ENCODE peak calls at places on chromosome 7, in four cellular contexts. F is HepG2, I is WTC11, X is K562. L is an unnamed sample.

GRCh38 chr7:93923946-93924345 is 2.4 kb downstream of the GNG11 start:
- DNase-seq in F (no peak), I (no peak), X (no peak), L (no peak)

GRCh38 chr7:69373171-69374035 is 224.9 kb upstream of the AUTS2 start:
- DNase-seq in F (no peak), I (no peak), X (no peak), L (peak)

GRCh38 chr7:111591-111990 is 80.8 kb upstream of the FAM20C start:
- DNase-seq in F (no peak), I (no peak), X (no peak), L (no peak)

GRCh38 chr7:68671046-68671445 is 927.2 kb upstream of the AUTS2 start:
- DNase-seq in F (no peak), I (no peak), X (no peak), L (no peak)

GRCh38 chr7:28128608-28129007 is 52.0 kb downstream of the JAZF1 start:
- DNase-seq in F (no peak), I (no peak), X (no peak), L (no peak)

GRCh38 chr7:2521952-2522591 is 2.5 kb downstream of the LFNG start:
- DNase-seq in F (no peak), I (no peak), X (no peak), L (no peak)

GRCh38 chr7:151085691-151086620 is at the start of gene AGAP3:
- DNase-seq in F (peak), I (peak), X (peak), L (peak)

GRCh38 chr7:28410628-28411578 is 1.4 kb upstream of the CREB5 start:
- DNase-seq in F (no peak), I (peak), X (peak), L (peak)

GRCh38 chr7:5229451-5230271 is 39.6 kb downstream of the WIPI2 start:
- DNase-seq in F (no peak), I (no peak), X (no peak), L (no peak)

GRCh38 chr7:135459076-135459475 is 50.8 kb downstream of the CNOT4 start:
- DNase-seq in F (no peak), I (no peak), X (no peak), L (no peak)
- TF ChIP-seq NR3C1 in F (no peak), I (no peak), X (no peak), L (no peak)

GRCh38 chr7:107471292-107472070 is 1.6 kb downstream of the GPR22 start:
- DNase-seq in F (no peak), I (no peak), X (no peak), L (no peak)
- TF ChIP-seq CTCF in F (no peak), I (no peak), X (no peak), L (no peak)

GRCh38 chr7:31788445-31788844 is 101.4 kb downstream of the PPP1R17 start:
- DNase-seq in F (no peak), I (no peak), X (no peak), L (no peak)
- TF ChIP-seq NR3C1 in F (no peak), I (no peak), X (no peak), L (no peak)

GRCh38 chr7:86600506-86601290 is 43.0 kb upstream of the GRM3 start:
- DNase-seq in F (no peak), I (peak), X (no peak), L (no peak)

GRCh38 chr7:86598721-86599120 is 45.0 kb upstream of the GRM3 start:
- DNase-seq in F (no peak), I (no peak), X (no peak), L (no peak)

GRCh38 chr7:86598311-86598710 is 45.4 kb upstream of the GRM3 start:
- DNase-seq in F (peak), I (peak), X (no peak), L (no peak)
- TF ChIP-seq CTCF in F (peak), I (peak), X (peak), L (no peak)

GRCh38 chr7:16637279-16637795 is 8.2 kb downstream of the ANKMY2 start:
- DNase-seq in F (no peak), I (no peak), X (no peak), L (no peak)

GRCh38 chr7:16638282-16639265 is 7.0 kb downstream of the ANKMY2 start:
- DNase-seq in F (no peak), I (no peak), X (no peak), L (no peak)

GRCh38 chr7:16630654-16631053 is 14.9 kb downstream of the ANKMY2 start:
- DNase-seq in F (no peak), I (no peak), X (no peak), L (no peak)

GRCh38 chr7:16636533-16637173 is 8.9 kb downstream of the ANKMY2 start:
- DNase-seq in F (no peak), I (no peak), X (no peak), L (no peak)

DNA sequence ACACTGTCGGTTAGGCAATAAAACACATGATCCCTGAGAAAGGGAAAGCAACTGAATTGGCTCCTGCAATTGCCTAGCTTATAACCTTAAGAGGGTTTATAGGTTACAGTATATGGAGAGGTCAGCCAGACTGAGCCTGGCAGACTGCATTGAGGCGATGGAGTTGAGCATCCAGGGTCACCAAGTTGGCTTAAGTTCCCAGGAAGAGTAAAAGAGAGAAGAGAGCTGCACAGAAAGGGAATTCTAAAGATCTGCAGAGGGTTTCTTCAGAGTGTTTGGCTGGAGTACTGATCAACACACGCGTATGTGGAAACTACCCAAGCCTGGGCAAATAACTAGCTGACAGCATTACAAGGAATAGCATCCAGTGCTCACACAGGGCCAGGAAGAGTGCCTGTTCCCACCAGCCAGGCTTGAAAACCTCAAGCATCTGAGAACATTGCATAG is 11.2 kb downstream of the ANKMY2 start:
- DNase-seq in F (no peak), I (no peak), X (no peak), L (no peak)
- TF ChIP-seq NR3C1 in F (no peak), I (no peak), X (no peak), L (no peak)

GRCh38 chr7:84070770-84071169 is 123.8 kb downstream of the SEMA3A start:
- DNase-seq in F (peak), I (no peak), X (no peak), L (no peak)

GRCh38 chr7:84078415-84078814 is 116.2 kb downstream of the SEMA3A start:
- DNase-seq in F (no peak), I (no peak), X (no peak), L (no peak)

GRCh38 chr7:84073476-84073875 is 121.1 kb downstream of the SEMA3A start:
- DNase-seq in F (peak), I (no peak), X (no peak), L (peak)

GRCh38 chr7:84081973-84082522 is 112.5 kb downstream of the SEMA3A start:
- DNase-seq in F (no peak), I (no peak), X (no peak), L (no peak)

DNA sequence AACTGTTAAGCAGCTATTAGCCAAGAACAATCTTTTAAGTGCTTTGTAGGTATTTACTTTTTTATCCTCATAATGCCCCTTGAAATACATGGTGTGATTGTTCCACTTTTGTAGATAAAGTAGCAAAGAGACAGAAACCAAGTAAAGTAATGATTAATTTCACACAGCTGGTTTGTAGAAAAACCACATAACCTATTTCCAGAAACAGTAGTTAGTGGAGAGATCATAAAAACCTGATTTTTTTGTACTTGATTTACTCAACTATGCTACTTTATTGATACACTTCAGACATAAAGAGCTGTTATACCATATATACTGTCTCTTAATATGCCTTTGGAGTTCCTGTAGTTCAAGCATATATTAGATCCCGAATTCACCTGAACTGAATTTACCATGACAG is 118.4 kb downstream of the SEMA3A start:
- DNase-seq in F (no peak), I (no peak), X (no peak), L (no peak)
- TF ChIP-seq CTCF in F (no peak), I (no peak), X (no peak), L (no peak)

GRCh38 chr7:158396301-158396905 is 191.2 kb downstream of the PTPRN2 start:
- DNase-seq in F (no peak), I (no peak), X (no peak), L (peak)

GRCh38 chr7:158393926-158394625 is 193.5 kb downstream of the PTPRN2 start:
- DNase-seq in F (no peak), I (no peak), X (no peak), L (no peak)

GRCh38 chr7:158395780-158396214 is 191.8 kb downstream of the PTPRN2 start:
- DNase-seq in F (no peak), I (peak), X (no peak), L (peak)

GRCh38 chr7:158395349-158395748 is 192.3 kb downstream of the PTPRN2 start:
- DNase-seq in F (no peak), I (no peak), X (no peak), L (no peak)

DNA sequence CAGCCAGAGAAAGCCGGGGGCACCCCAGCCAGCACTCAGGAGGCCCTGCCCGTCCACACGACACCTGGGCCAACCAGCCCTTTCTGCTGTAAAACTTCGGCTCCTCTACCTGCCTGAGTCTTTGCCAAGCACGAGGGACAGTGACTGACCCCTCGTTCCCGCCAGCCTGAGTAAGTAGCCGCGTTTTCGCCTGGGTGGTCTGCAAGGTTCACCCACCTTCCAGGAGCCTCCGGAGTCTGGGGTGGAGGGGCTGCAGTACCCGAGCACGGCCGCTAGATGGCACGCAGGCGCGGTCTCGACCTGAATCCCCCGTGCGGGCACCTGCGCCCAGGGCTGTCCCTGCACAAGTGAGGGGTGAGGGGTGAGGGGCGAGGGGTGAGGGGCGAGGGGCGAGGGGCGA is 192.7 kb downstream of the PTPRN2 start:
- DNase-seq in F (no peak), I (peak), X (peak), L (peak)
- TF ChIP-seq NR3C1 in F (no peak), I (no peak), X (no peak), L (no peak)

L was measured in A549.